ENCODE peak calls at places on chromosomes 5 and 9, in nine cellular contexts. M is tibial artery; I is AG04450; F is ovary; W is CD8-positive, alpha-beta memory T cell; O is mucosa of descending colon; L is IMR-90; S is naive thymus-derived CD4-positive, alpha-beta T cell; Q is tibial nerve. C is an unnamed sample. For H3K9me3, the result is how much of the 10 kb centered on the place peaks cover.

GRCh38 chr9:69273162-69273561 is 51.9 kb upstream of the ENTREP1 start:
- DNase-seq in M (no peak), I (no peak), F (no peak), W (no peak), O (no peak), L (no peak), S (no peak), Q (no peak), C (no peak)

GRCh38 chr9:92350129-92350739 is 24.5 kb downstream of the CENPP start:
- DNase-seq in M (no peak), I (no peak), F (no peak), W (no peak), O (no peak), L (peak), S (no peak), Q (no peak), C (no peak)

GRCh38 chr5:21810737-21811316 is 1042.3 kb downstream of the CDH12 start:
- DNase-seq in M (no peak), I (no peak), F (no peak), W (no peak), O (no peak), L (peak), S (no peak), Q (no peak), C (no peak)

GRCh38 chr5:143524338-143524929 is 120.9 kb upstream of the NR3C1 start:
- DNase-seq in M (no peak), I (no peak), F (no peak), W (no peak), O (no peak), L (peak), S (no peak), Q (no peak), C (no peak)

GRCh38 chr9:14591411-14591810 is 101.8 kb downstream of the ZDHHC21 start:
- DNase-seq in M (no peak), I (no peak), F (no peak), W (no peak), O (no peak), L (no peak), S (no peak), Q (no peak), C (no peak)

GRCh38 chr5:95222836-95223235 is 62.1 kb downstream of the MCTP1 start:
- DNase-seq in M (no peak), I (no peak), F (no peak), W (no peak), O (no peak), L (no peak), S (no peak), Q (no peak), C (no peak)

GRCh38 chr9:126230692-126231091 is 95.9 kb upstream of the MVB12B start:
- DNase-seq in M (peak), I (no peak), F (no peak), W (no peak), O (no peak), L (no peak), S (no peak), Q (no peak), C (no peak)

GRCh38 chr9:14992025-14992424 is 81.8 kb upstream of the FREM1 start:
- DNase-seq in M (no peak), I (no peak), F (no peak), W (no peak), O (no peak), L (no peak), S (no peak), Q (no peak), C (no peak)

GRCh38 chr5:61200582-61201155 is 38.4 kb upstream of the SMIM15 start:
- DNase-seq in M (no peak), I (no peak), F (no peak), W (no peak), O (no peak), L (peak), S (no peak), Q (no peak), C (no peak)

GRCh38 chr5:90161399-90161798 is 248.2 kb downstream of the CETN3 start:
- DNase-seq in M (peak), I (no peak), F (peak), W (no peak), O (peak), L (no peak), S (no peak), Q (peak), C (no peak)

GRCh38 chr5:140346348-140347221 is at the start of gene HBEGF:
- DNase-seq in M (peak), I (no peak), F (peak), W (peak), O (peak), L (peak), S (peak), Q (peak), C (peak)

GRCh38 chr5:87282254-87282653 is 14.6 kb downstream of the RASA1 start:
- DNase-seq in M (no peak), I (no peak), F (no peak), W (no peak), O (no peak), L (no peak), S (no peak), Q (no peak), C (no peak)

GRCh38 chr5:37110128-37110527 is 139.0 kb downstream of the CPLANE1 start:
- DNase-seq in M (no peak), I (no peak), F (no peak), W (no peak), O (no peak), L (no peak), S (no peak), Q (no peak), C (no peak)

GRCh38 chr9:120928720-120929389 is 2.3 kb upstream of the TRAF1 start:
- DNase-seq in M (peak), I (no peak), F (peak), W (peak), O (peak), L (no peak), S (peak), Q (peak), C (peak)

GRCh38 chr9:97866848-97867247 is 13.8 kb downstream of the FOXE1 start:
- DNase-seq in M (no peak), I (no peak), F (no peak), W (no peak), O (no peak), L (no peak), S (no peak), Q (no peak), C (no peak)

DNA sequence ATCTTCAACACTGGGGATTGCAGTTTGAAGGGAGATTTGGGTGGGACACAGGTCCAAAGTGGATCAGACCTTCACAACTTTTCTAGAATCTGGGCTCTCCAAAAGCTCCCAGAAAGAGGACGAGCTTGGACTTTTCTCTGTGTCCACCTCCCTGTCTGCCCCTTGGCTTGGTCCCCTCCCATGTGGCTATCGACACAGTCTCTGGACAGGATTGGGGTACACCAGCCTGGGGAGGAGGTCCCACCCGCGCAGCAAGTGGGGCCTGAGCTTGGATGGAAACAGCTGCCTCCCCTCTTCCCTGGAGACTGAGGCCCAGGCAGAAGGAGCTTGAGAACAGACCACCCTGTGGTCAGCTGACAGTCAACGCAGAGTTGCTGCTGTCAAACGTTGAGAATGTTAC is 84.6 kb upstream of the FCN1 start:
- DNase-seq in M (no peak), I (no peak), F (no peak), W (no peak), O (no peak), L (no peak), S (no peak), Q (no peak), C (no peak)
- H3K9me3 ChIP-seq in M (under half), I (under half), F (under half), W (under half), O (under half), L (under half), S (under half), Q (under half), C (under half)

GRCh38 chr5:123626051-123626450 is 114.1 kb downstream of the CSNK1G3 start:
- DNase-seq in M (no peak), I (no peak), F (no peak), W (no peak), O (no peak), L (no peak), S (no peak), Q (no peak), C (no peak)
- H3K9me3 ChIP-seq in M (under half), I (under half), F (under half), W (under half), O (under half), L (under half), S (under half), Q (under half), C (under half)

DNA sequence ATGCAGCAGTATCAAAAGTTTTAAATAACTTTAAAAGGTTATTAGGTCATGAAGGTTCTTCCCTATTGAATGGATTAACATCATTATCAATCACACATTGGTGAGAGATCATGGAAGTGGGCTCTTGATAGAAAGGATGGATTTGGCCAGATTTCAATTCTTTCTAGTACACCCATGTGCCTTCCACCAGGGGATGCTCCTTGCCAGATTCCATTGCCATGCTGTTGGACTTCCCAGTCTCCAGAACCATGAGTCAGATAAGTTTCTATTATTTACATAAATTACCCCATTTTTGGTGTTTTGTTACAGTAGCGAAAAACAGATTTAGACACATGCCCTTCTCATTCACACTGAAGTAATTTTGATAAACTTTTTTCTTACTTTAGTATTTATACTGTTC is 1010.6 kb upstream of the C9orf72 start:
- DNase-seq in M (no peak), I (no peak), F (no peak), W (no peak), O (no peak), L (no peak), S (no peak), Q (no peak), C (no peak)
- H3K9me3 ChIP-seq in M (under half), I (under half), F (under half), W (under half), O (under half), L (under half), S (under half), Q (under half), C (under half)

GRCh38 chr5:2657151-2657550 is 94.3 kb downstream of the IRX2 start:
- DNase-seq in M (no peak), I (no peak), F (no peak), W (no peak), O (no peak), L (no peak), S (no peak), Q (no peak), C (no peak)
- H3K9me3 ChIP-seq in M (under half), I (under half), F (under half), W (under half), O (under half), L (under half), S (under half), Q (under half), C (under half)

DNA sequence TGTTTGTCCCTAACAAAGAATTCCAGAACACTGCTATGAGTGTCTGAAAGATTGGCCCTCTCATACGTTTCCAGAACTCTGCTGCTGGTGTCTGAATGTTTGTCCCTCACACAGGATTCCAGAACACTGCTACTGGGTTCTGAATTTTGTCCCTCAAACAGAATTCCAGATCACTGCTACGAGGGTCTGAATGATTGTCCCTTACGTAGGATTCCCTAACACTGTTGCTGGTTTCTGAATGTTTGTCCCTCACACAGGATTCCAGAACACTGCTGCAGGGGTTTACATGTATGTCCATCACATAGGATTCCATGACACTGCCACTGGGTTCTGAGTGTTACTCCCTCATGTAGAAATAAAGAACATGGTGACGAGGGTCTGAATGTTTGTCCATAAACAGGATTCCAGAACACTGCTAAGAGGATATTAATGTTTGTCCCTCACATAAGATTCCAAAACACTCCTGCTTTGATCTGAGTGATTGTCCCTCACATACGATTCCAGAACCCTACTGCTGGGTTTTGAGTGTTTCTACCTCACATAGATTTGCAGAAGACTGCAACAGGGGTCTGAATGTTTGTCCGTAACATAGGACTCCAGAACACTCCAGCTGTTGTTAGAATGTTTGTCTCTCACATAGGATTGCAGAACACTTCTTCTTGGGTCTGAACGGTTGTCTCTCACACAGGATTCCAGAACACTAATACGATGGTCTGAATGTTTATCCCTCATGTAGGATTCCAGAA is 214.4 kb downstream of the FOXD4L6 start:
- DNase-seq in M (no peak), I (no peak), F (no peak), W (no peak), O (no peak), L (no peak), S (no peak), Q (no peak), C (no peak)
- H3K9me3 ChIP-seq in M (half or more), I (under half), F (half or more), W (half or more), O (half or more), L (half or more), S (under half), Q (under half), C (half or more)

DNA sequence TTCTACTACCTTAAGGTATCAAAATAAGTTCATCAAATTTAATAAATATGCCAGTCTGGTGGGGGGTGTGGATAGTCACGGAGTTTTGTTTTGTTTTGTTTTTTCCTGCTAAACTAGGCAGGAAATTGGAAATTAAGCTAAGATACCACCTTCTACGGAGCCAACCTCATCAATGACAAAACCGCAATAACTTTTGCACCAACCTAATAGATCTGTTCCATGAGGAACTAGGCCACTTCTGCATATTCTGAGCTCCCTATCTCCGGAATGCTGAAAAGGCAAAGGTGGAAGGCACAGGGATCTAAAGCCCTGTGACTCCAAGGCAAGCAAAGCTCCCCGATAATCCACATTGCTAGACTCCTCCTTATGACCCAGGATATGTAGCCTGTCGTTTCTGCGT is 5.8 kb upstream of the OR1L4 start:
- DNase-seq in M (no peak), I (no peak), F (no peak), W (no peak), O (no peak), L (no peak), S (no peak), Q (no peak), C (no peak)
- H3K9me3 ChIP-seq in M (under half), I (under half), F (under half), W (under half), O (under half), L (under half), S (under half), Q (under half), C (under half)

DNA sequence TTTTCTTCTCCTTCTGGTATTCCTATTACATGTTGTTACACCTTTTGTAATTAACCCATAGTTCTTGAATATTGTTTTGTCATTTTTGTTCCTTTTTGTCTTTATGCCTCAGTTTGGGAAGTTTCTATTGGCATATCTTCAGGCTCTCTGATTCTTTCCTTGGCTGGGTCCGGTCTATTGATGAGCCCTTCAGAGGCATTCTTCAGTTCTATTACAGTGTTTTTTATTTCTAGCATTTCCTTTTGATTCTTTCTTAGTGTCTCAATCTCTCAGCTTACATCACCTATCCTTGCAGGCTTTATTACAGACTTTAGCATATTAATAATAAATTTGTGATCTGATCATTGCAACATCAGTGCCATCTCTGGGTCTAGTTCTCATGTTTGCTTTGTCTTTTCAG is 33.8 kb downstream of the PHF2 start:
- DNase-seq in M (no peak), I (no peak), F (no peak), W (no peak), O (no peak), L (no peak), S (no peak), Q (no peak), C (no peak)
- H3K9me3 ChIP-seq in M (under half), I (under half), F (under half), W (under half), O (under half), L (under half), S (under half), Q (under half), C (under half)

GRCh38 chr5:141419074-141419880 is 1.6 kb upstream of the PCDHGA11 start:
- DNase-seq in M (no peak), I (no peak), F (no peak), W (no peak), O (no peak), L (no peak), S (no peak), Q (no peak), C (no peak)
- H3K9me3 ChIP-seq in M (half or more), I (half or more), F (half or more), W (under half), O (half or more), L (half or more), S (under half), Q (under half), C (under half)

GRCh38 chr9:122527193-122527592 is at the start of gene OR1N1:
- DNase-seq in M (no peak), I (no peak), F (no peak), W (no peak), O (no peak), L (no peak), S (no peak), Q (no peak), C (no peak)
- H3K9me3 ChIP-seq in M (under half), I (under half), F (under half), W (under half), O (under half), L (under half), S (under half), Q (under half), C (under half)

GRCh38 chr5:154478224-154478565 is at the start of gene HAND1:
- DNase-seq in M (peak), I (no peak), F (peak), W (no peak), O (peak), L (no peak), S (no peak), Q (no peak), C (no peak)
- H3K9me3 ChIP-seq in M (under half), I (under half), F (under half), W (under half), O (under half), L (under half), S (under half), Q (under half), C (under half)

C was measured in T-helper 17 cell.